ENCODE peak calls at places on chromosomes 16 and 17, in ten cellular contexts. E is left ventricle myocardium inferior, Z is GM06990, Y is brain microvascular endothelial cell, C is adrenal gland, T is psoas muscle, R is Peyer's patch, U is ovary, H is upper lobe of right lung, I is small intestine. P is an unnamed sample.

GRCh38 chr16:31869511-31870201 is 4.0 kb upstream of the ZNF267 start:
- DNase-seq in E (no peak), Z (peak; percentile 54), Y (peak; percentile 89), C (peak; percentile 50), T (no peak), R (no peak), U (no peak), H (peak; percentile 70), I (peak; percentile 55), P (peak; percentile 93)

GRCh38 chr16:3431779-3432219 is 11.5 kb downstream of the ZNF597 start:
- DNase-seq in E (peak; percentile 45), Z (peak; percentile 33), Y (peak; percentile 12), C (peak; percentile 41), T (peak; percentile 77), R (no peak), U (peak; percentile 55), H (peak; percentile 68), I (peak; percentile 40), P (peak; percentile 58)

GRCh38 chr16:81140930-81141780 is 45.0 kb upstream of the GCSH start:
- DNase-seq in E (no peak), Z (no peak), Y (no peak), C (no peak), T (no peak), R (no peak), U (no peak), H (no peak), I (no peak), P (no peak)

GRCh38 chr16:17471745-17472075 is 950 bp upstream of the XYLT1 start:
- DNase-seq in E (no peak), Z (no peak), Y (no peak), C (no peak), T (no peak), R (no peak), U (no peak), H (no peak), I (no peak), P (no peak)

GRCh38 chr17:29566473-29567361 is at the start of gene ABHD15:
- DNase-seq in E (peak; percentile 63), Z (peak; percentile 80), Y (no peak), C (peak; percentile 65), T (peak; percentile 76), R (peak; percentile 91), U (peak; percentile 46), H (peak; percentile 92), I (peak; percentile 84), P (peak; percentile 47)

GRCh38 chr16:75952124-75952523 is 225.8 kb upstream of the CPHXL start:
- DNase-seq in E (no peak), Z (no peak), Y (no peak), C (no peak), T (no peak), R (no peak), U (no peak), H (no peak), I (no peak), P (no peak)

GRCh38 chr16:87582221-87582965 is 19.9 kb upstream of the JPH3 start:
- DNase-seq in E (peak; percentile 69), Z (no peak), Y (peak; percentile 78), C (peak; percentile 66), T (peak; percentile 73), R (no peak), U (peak; percentile 86), H (peak; percentile 64), I (no peak), P (no peak)

GRCh38 chr17:40361063-40361924 is 3.2 kb downstream of the GJD3 start:
- DNase-seq in E (no peak), Z (no peak), Y (no peak), C (no peak), T (peak; percentile 38), R (no peak), U (no peak), H (no peak), I (no peak), P (no peak)

GRCh38 chr17:31052187-31052889 is 42.4 kb upstream of the NF1 start:
- DNase-seq in E (peak; percentile 29), Z (no peak), Y (peak; percentile 94), C (peak; percentile 34), T (peak; percentile 75), R (no peak), U (no peak), H (no peak), I (no peak), P (peak; percentile 16)

GRCh38 chr16:79899316-79900110 is 299.0 kb upstream of the MAF start:
- DNase-seq in E (no peak), Z (no peak), Y (no peak), C (no peak), T (no peak), R (no peak), U (no peak), H (no peak), I (peak; percentile 94), P (no peak)

GRCh38 chr17:70563301-70563820 is 394.0 kb downstream of the KCNJ2 start:
- DNase-seq in E (peak; percentile 19), Z (no peak), Y (no peak), C (no peak), T (no peak), R (no peak), U (no peak), H (no peak), I (peak; percentile 15), P (no peak)

GRCh38 chr17:32971171-32971570 is 20.5 kb upstream of the SPACA3 start:
- DNase-seq in E (no peak), Z (no peak), Y (peak; percentile 79), C (no peak), T (no peak), R (no peak), U (no peak), H (no peak), I (peak; percentile 48), P (no peak)

GRCh38 chr17:58109197-58109596 is 26.0 kb downstream of the DYNLL2 start:
- DNase-seq in E (no peak), Z (no peak), Y (no peak), C (no peak), T (no peak), R (no peak), U (no peak), H (no peak), I (no peak), P (no peak)

GRCh38 chr16:2341456-2342447 is 1.2 kb upstream of the ABCA3 start:
- DNase-seq in E (peak; percentile 21), Z (no peak), Y (no peak), C (peak; percentile 63), T (peak; percentile 64), R (no peak), U (peak; percentile 29), H (peak; percentile 73), I (no peak), P (no peak)

DNA sequence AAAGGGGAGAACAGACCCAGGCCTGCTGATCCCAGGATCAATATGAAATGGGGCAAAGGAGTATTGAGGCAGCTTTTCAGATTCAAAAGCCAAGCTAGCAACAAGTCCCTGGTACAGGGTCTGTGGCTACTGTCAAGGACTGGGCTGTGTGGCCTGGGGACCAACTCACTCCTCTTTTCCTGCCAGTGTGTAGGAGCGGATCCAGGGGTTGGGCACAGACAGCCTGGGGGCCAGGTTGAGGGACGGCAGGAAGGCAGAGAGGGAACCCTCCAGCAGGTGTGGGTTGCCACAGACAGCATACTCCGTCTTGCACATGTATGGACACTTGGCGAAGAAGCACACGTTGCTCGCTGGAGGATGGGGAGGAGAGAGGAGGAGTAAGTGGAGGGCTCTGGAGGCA is 29.6 kb downstream of the PRKAR1A start:
- DNase-seq in E (no peak), Z (no peak), Y (no peak), C (no peak), T (no peak), R (no peak), U (no peak), H (peak; percentile 55), I (no peak), P (no peak)
- H3K4me3 ChIP-seq in E (no peak overlapping the region), Z (no peak overlapping the region), Y (no peak overlapping the region), C (no peak overlapping the region), T (no peak overlapping the region), R (no peak overlapping the region), U (no peak overlapping the region), H (no peak overlapping the region), I (no peak overlapping the region), P (no peak overlapping the region)

GRCh38 chr17:75494326-75494877 is 20.9 kb downstream of the CASKIN2 start:
- DNase-seq in E (no peak), Z (no peak), Y (no peak), C (no peak), T (no peak), R (no peak), U (no peak), H (no peak), I (no peak), P (no peak)
- H3K36me3 ChIP-seq in E (peaks cover 82% of the 10 kb centered on the region), Z (peaks cover 36% of the 10 kb centered on the region), Y (peaks cover 29% of the 10 kb centered on the region), C (no peaks in the 10 kb centered on the region), T (peaks cover 80% of the 10 kb centered on the region), R (no peaks in the 10 kb centered on the region), U (no peaks in the 10 kb centered on the region), H (peaks cover 57% of the 10 kb centered on the region), I (peaks cover 12% of the 10 kb centered on the region), P (peaks cover 59% of the 10 kb centered on the region)

GRCh38 chr17:65584604-65585521 is 23.4 kb upstream of the AXIN2 start:
- DNase-seq in E (peak; percentile 42), Z (no peak), Y (peak; percentile 11), C (peak; percentile 38), T (peak; percentile 76), R (no peak), U (no peak), H (no peak), I (peak; percentile 22), P (peak; percentile 17)

GRCh38 chr17:65588194-65588808 is 26.9 kb upstream of the AXIN2 start:
- DNase-seq in E (peak; percentile 45), Z (no peak), Y (no peak), C (no peak), T (no peak), R (peak; percentile 90), U (no peak), H (peak; percentile 81), I (peak; percentile 99), P (no peak)

GRCh38 chr17:65587602-65588193 is 26.2 kb upstream of the AXIN2 start:
- DNase-seq in E (no peak), Z (no peak), Y (no peak), C (no peak), T (no peak), R (no peak), U (no peak), H (no peak), I (no peak), P (no peak)

GRCh38 chr17:65586899-65587298 is 25.5 kb upstream of the AXIN2 start:
- DNase-seq in E (no peak), Z (no peak), Y (no peak), C (no peak), T (no peak), R (no peak), U (no peak), H (no peak), I (no peak), P (no peak)

GRCh38 chr17:65583921-65584603 is 22.6 kb upstream of the AXIN2 start:
- DNase-seq in E (peak; percentile 34), Z (no peak), Y (no peak), C (no peak), T (peak; percentile 56), R (no peak), U (no peak), H (no peak), I (peak; percentile 58), P (no peak)
- H3K4me3 ChIP-seq in E (no peak overlapping the region), Z (no peak overlapping the region), Y (no peak overlapping the region), C (no peak overlapping the region), T (no peak overlapping the region), R (no peak overlapping the region), U (no peak overlapping the region), H (no peak overlapping the region), I (no peak overlapping the region), P (no peak overlapping the region)

DNA sequence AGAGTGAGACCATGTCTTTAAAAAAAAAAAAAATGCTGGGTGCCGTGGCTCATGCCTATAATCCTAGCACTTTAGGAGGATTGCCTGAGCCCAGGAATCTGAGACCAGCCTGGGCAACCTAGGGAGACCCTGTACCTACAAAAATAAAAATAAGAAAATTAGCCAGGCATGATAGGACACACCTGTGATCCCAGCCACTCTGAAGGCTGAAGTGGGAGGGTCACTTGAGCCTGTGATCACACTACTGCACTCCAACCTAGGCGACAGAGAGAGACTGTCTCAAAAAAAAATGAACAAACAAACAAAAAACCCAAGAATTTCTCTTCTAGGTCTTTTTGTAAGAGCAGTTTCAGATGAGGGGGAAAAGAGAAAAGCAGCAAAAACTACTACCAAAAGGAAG is 34.6 kb downstream of the NME2 start:
- DNase-seq in E (no peak), Z (no peak), Y (no peak), C (no peak), T (no peak), R (no peak), U (no peak), H (no peak), I (no peak), P (no peak)
- H3K36me3 ChIP-seq in E (peaks cover 91% of the 10 kb centered on the region), Z (peaks cover 7% of the 10 kb centered on the region), Y (peaks cover 22% of the 10 kb centered on the region), C (no peaks in the 10 kb centered on the region), T (peaks cover 99% of the 10 kb centered on the region), R (no peaks in the 10 kb centered on the region), U (no peaks in the 10 kb centered on the region), H (peaks cover 95% of the 10 kb centered on the region), I (peaks cover 16% of the 10 kb centered on the region), P (peaks cover 63% of the 10 kb centered on the region)